ENCODE peak calls at places on chromosomes 11 and 22, in five cellular contexts. Q is K562, E is H1, G is HepG2, U is GM12878. D is an unnamed sample.

GRCh38 chr11:62245271-62245753 is 3.3 kb downstream of the SCGB1D2 start:
- DNase-seq in G (peak), Q (peak), U (no peak), E (peak), D (peak)

GRCh38 chr22:35883028-35883620 is 145.5 kb downstream of the RBFOX2 start:
- DNase-seq in Q (no peak), U (no peak), E (no peak), G (no peak), D (no peak)

GRCh38 chr11:113077379-113077778 is 116.2 kb downstream of the NCAM1 start:
- DNase-seq in Q (no peak), G (no peak), E (no peak), U (no peak), D (no peak)

GRCh38 chr11:75815345-75815983 is 454 bp downstream of the UVRAG start:
- DNase-seq in U (no peak), Q (peak), G (no peak), E (peak), D (no peak)

GRCh38 chr11:59556115-59556882 is 45.0 kb downstream of the OR4D9 start:
- DNase-seq in U (peak), Q (peak), E (peak), G (peak), D (peak)

GRCh38 chr11:102046841-102047240 is 396 bp upstream of the CFAP300 start:
- DNase-seq in G (no peak), E (no peak), U (no peak), Q (no peak), D (no peak)

GRCh38 chr11:13837286-13837685 is 125.2 kb upstream of the SPON1 start:
- DNase-seq in G (no peak), U (no peak), Q (no peak), E (no peak), D (no peak)

GRCh38 chr11:134438533-134438932 is 26.5 kb upstream of the B3GAT1 start:
- DNase-seq in Q (no peak), U (no peak), G (no peak), E (no peak), D (no peak)

GRCh38 chr11:85857098-85857497 is 1.9 kb downstream of the CCDC83 start:
- DNase-seq in U (no peak), G (no peak), Q (no peak), E (no peak), D (no peak)

GRCh38 chr22:49909476-49910205 is 8.6 kb downstream of the ALG12 start:
- DNase-seq in Q (no peak), G (no peak), E (no peak), U (no peak), D (no peak)

GRCh38 chr11:1226981-1227550 is 4.2 kb downstream of the MUC5B start:
- DNase-seq in E (peak), U (no peak), Q (peak), G (no peak), D (peak)

GRCh38 chr22:32583074-32583677 is 108.6 kb downstream of the FBXO7 start:
- DNase-seq in G (no peak), E (no peak), U (no peak), Q (no peak), D (no peak)

GRCh38 chr22:49228431-49229037 is 599.1 kb downstream of the BRD1 start:
- DNase-seq in Q (no peak), G (no peak), E (peak), U (no peak), D (no peak)

GRCh38 chr11:133999355-133999754 is 42.6 kb upstream of the IGSF9B start:
- DNase-seq in U (no peak), G (no peak), Q (peak), E (no peak), D (no peak)

GRCh38 chr11:126313826-126314225 is 10.0 kb downstream of the DCPS start:
- DNase-seq in Q (no peak), E (no peak), U (no peak), G (no peak), D (no peak)

GRCh38 chr22:27905638-27906037 is 13.4 kb downstream of the PITPNB start:
- DNase-seq in U (no peak), Q (no peak), G (no peak), E (no peak), D (no peak)

GRCh38 chr11:123521930-123522329 is 91.9 kb downstream of the GRAMD1B start:
- DNase-seq in G (no peak), Q (no peak), E (no peak), U (no peak), D (no peak)

GRCh38 chr11:123194308-123195181 is 503 bp downstream of the CLMP start:
- DNase-seq in G (no peak), U (no peak), E (no peak), Q (no peak), D (peak)

GRCh38 chr22:36351921-36352774 is 35.6 kb downstream of the MYH9 start:
- DNase-seq in G (peak), U (no peak), E (no peak), Q (no peak), D (no peak)

DNA sequence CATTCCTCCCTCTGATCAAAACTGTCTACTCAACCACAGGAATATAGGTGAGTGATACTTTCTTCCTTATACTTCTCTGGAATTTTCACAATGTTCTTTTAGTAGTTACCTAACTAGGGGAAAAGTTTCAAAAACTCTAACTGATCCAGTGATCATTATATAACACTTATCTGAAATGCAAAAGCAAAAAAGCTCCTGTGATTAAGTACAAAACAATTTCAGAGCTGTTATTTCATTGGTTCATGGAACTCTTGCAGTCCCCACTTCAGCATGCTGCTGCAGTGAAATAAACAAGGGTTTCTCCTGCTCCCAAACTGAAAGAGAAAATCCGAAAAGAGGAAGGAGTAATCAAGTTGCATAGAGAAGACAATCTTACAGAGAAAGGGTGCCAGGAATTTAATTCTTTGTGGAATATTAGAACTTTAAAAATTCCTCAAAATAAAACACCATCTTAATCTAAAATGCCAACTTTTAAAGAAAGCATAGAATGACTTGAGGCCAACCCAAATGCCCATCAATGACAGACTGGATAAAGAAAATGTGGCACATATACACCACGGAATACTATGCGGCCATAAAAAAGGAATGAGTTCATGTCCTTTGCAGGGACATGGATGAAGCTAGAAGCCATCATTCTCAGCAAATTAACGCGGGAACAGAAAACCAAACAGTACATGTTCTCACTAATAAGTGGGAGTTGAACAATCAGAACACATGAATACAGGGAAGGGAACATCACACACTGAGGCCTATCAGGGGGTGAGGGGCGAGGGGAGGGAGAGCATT is 20.3 kb downstream of the PPP2R1B start:
- DNase-seq in Q (no peak), E (no peak), G (no peak), U (no peak), D (no peak)
- TF ChIP-seq MAX in Q (no peak), E (no peak), G (no peak), U (no peak), D (no peak)

GRCh38 chr11:65386307-65387081 is at the start of gene FRMD8:
- DNase-seq in E (peak), U (no peak), G (peak), Q (peak), D (peak)

GRCh38 chr11:65391007-65391406 is 4.6 kb downstream of the FRMD8 start:
- DNase-seq in G (no peak), U (no peak), Q (no peak), E (no peak), D (no peak)

GRCh38 chr11:65390099-65390941 is 3.9 kb downstream of the FRMD8 start:
- DNase-seq in G (no peak), U (no peak), Q (no peak), E (no peak), D (no peak)

GRCh38 chr11:65389294-65389980 is 3.0 kb downstream of the FRMD8 start:
- DNase-seq in G (no peak), E (no peak), Q (no peak), U (no peak), D (no peak)

GRCh38 chr11:65388731-65389130 is 2.3 kb downstream of the FRMD8 start:
- DNase-seq in E (no peak), U (peak), G (no peak), Q (no peak), D (no peak)
- TF ChIP-seq TAF1 in E (no peak), U (no peak), G (no peak), Q (no peak), D (no peak)

GRCh38 chr11:117774553-117774952 is 22.5 kb downstream of the DSCAML1 start:
- DNase-seq in E (no peak), G (no peak), Q (no peak), U (no peak), D (no peak)

GRCh38 chr11:117786099-117786870 is 10.7 kb downstream of the DSCAML1 start:
- DNase-seq in U (no peak), Q (no peak), G (no peak), E (no peak), D (no peak)

GRCh38 chr11:117781650-117782049 is 15.4 kb downstream of the DSCAML1 start:
- DNase-seq in U (no peak), G (no peak), E (no peak), Q (no peak), D (peak)

DNA sequence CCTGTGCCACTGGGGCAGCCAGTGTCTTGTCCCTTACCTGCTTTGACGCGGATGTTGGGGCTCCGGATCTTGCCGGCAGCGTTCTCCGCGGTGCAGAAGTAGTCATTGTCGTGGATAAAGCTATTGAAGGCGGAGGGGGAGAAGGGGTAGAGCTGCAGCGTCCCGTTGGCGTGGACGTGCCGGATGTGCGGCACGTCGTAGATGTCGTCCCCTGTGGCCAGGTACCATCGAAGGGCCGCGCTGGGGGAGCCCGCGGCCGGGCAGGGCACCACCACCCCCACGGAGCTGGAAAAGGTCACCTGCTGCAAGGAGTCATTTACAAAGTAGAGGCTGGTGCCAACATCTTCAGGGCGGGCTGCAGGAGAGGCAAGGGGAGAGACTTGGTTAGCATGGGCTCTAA is 16.6 kb downstream of the DSCAML1 start:
- DNase-seq in G (no peak), Q (no peak), E (no peak), U (no peak), D (no peak)
- TF ChIP-seq RFX5 in G (no peak), Q (no peak), E (no peak), U (no peak), D (no peak)

DNA sequence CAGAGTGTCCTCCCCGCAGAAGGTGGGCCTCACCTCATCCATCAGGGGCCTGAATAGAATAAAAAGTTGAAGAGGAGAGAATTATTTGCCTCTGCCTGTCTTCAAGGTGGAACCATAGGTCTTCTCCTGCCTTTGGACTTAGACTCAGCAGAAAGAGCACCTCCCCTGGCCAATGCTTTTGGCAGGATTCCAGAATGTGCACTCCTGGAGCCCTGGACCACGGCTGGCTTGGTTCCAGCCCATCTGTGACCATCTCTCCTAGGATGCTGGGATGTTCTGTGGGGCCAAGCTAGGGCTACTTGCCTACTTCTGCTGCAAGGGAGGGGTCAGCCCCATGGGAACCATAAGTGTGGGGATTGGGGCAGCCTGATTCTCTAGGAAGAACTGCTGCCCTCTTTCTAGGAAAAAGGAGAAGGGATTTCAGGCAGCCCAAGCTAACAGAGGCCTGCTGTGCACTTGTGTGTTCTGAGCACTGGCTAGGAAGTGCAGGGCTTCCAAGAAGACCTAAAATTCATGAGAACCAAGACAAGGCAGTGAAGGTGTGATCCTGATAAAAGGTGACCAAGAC is 32.2 kb upstream of the SHANK2 start:
- DNase-seq in Q (peak), U (no peak), G (peak), E (no peak), D (peak)
- TF ChIP-seq MAX in Q (no peak), U (no peak), G (no peak), E (no peak), D (no peak)

GRCh38 chr11:120579601-120580000 is 68.1 kb downstream of the GRIK4 start:
- DNase-seq in G (no peak), Q (no peak), U (no peak), E (no peak), D (no peak)
- TF ChIP-seq TAF1 in G (no peak), Q (no peak), U (no peak), E (no peak), D (no peak)

GRCh38 chr11:25317221-25317620 is 820.4 kb downstream of the LUZP2 start:
- DNase-seq in G (no peak), E (no peak), Q (no peak), U (no peak), D (no peak)

DNA sequence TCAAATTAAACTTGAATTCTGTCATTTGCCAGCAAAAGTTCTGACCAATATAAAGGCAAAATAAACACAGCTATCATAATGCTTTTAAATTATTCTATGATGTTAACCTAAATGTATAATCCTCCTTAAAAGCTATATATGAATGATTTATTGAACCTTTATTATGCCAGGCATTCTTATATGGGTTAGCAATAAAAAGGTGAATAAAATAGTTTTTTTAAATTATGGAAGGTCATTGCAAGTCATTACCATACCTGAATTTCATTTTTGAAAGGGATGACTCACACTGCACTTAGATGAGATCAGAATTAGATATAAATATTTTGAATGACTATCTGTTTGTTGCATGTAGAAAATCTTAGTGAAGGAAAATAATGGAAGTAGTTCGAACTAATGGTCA is 822.2 kb downstream of the LUZP2 start:
- DNase-seq in Q (no peak), G (no peak), E (no peak), U (no peak), D (no peak)
- TF ChIP-seq RFX5 in Q (no peak), G (no peak), E (no peak), U (no peak), D (no peak)

GRCh38 chr11:57604289-57605010 is 7.0 kb downstream of the SERPING1 start:
- DNase-seq in Q (no peak), E (no peak), U (no peak), G (no peak), D (no peak)
- TF ChIP-seq MAX in Q (no peak), E (no peak), U (no peak), G (no peak), D (no peak)

GRCh38 chr22:38727123-38727522 is 21.4 kb downstream of the GTPBP1 start:
- DNase-seq in Q (no peak), E (no peak), G (no peak), U (no peak), D (no peak)
- TF ChIP-seq TAF1 in Q (no peak), E (no peak), G (no peak), U (no peak), D (no peak)